ENCODE peak calls at places on chromosomes 1 and 21, in six cellular contexts. One of them, this sample, is unnamed.
A peak's percentile ranks its signal among the peaks of the same experiment; 100 is the strongest.

GRCh38 chr1:68101829-68102228 is 51.4 kb upstream of the DIRAS3 start:
- DNase-seq in Panc1: no peak
- DNase-seq in heart right ventricle: no peak
- DNase-seq in CD4-positive, CD25-positive, alpha-beta regulatory T cell: no peak
- DNase-seq in tibial nerve: no peak
- DNase-seq in adrenal gland: no peak
- DNase-seq in this sample: no peak

GRCh38 chr1:175862418-175862817 is 119.0 kb upstream of the TNR start:
- DNase-seq in CD4-positive, CD25-positive, alpha-beta regulatory T cell: no peak
- DNase-seq in adrenal gland: no peak
- DNase-seq in tibial nerve: no peak
- DNase-seq in heart right ventricle: no peak
- DNase-seq in Panc1: no peak
- DNase-seq in this sample: no peak

GRCh38 chr1:145891143-145891542 is 5.5 kb upstream of the ANKRD35 start:
- DNase-seq in tibial nerve: no peak
- DNase-seq in adrenal gland: no peak
- DNase-seq in CD4-positive, CD25-positive, alpha-beta regulatory T cell: no peak
- DNase-seq in Panc1: no peak
- DNase-seq in heart right ventricle: no peak
- DNase-seq in this sample: no peak

GRCh38 chr1:65001238-65001792 is 35.0 kb upstream of the JAK1 start:
- DNase-seq in CD4-positive, CD25-positive, alpha-beta regulatory T cell: peak; percentile 74
- DNase-seq in Panc1: no peak
- DNase-seq in heart right ventricle: peak; percentile 89
- DNase-seq in adrenal gland: peak; percentile 71
- DNase-seq in tibial nerve: peak; percentile 50
- DNase-seq in this sample: peak; percentile 59

GRCh38 chr1:117655220-117655577 is 49.4 kb downstream of the TENT5C start:
- DNase-seq in CD4-positive, CD25-positive, alpha-beta regulatory T cell: no peak
- DNase-seq in tibial nerve: no peak
- DNase-seq in heart right ventricle: no peak
- DNase-seq in adrenal gland: peak; percentile 37
- DNase-seq in Panc1: peak; percentile 27
- DNase-seq in this sample: no peak

GRCh38 chr1:44636711-44637589 is 37.3 kb downstream of the TMEM53 start:
- DNase-seq in heart right ventricle: no peak
- DNase-seq in tibial nerve: no peak
- DNase-seq in adrenal gland: no peak
- DNase-seq in CD4-positive, CD25-positive, alpha-beta regulatory T cell: no peak
- DNase-seq in Panc1: no peak
- DNase-seq in this sample: no peak

GRCh38 chr1:9717193-9718005 is 65.9 kb downstream of the PIK3CD start:
- DNase-seq in adrenal gland: peak; percentile 53
- DNase-seq in tibial nerve: peak; percentile 63
- DNase-seq in Panc1: no peak
- DNase-seq in heart right ventricle: peak; percentile 32
- DNase-seq in CD4-positive, CD25-positive, alpha-beta regulatory T cell: peak; percentile 99
- DNase-seq in this sample: peak; percentile 78

GRCh38 chr1:27601771-27602509 is 2.0 kb downstream of the AHDC1 start:
- DNase-seq in heart right ventricle: peak; percentile 55
- DNase-seq in adrenal gland: peak; percentile 58
- DNase-seq in tibial nerve: no peak
- DNase-seq in Panc1: no peak
- DNase-seq in CD4-positive, CD25-positive, alpha-beta regulatory T cell: no peak
- DNase-seq in this sample: no peak

GRCh38 chr1:183901748-183902341 is 96.9 kb downstream of the RGL1 start:
- DNase-seq in Panc1: no peak
- DNase-seq in heart right ventricle: no peak
- DNase-seq in CD4-positive, CD25-positive, alpha-beta regulatory T cell: no peak
- DNase-seq in adrenal gland: no peak
- DNase-seq in tibial nerve: no peak
- DNase-seq in this sample: no peak

GRCh38 chr1:246510147-246511030 is 3.3 kb upstream of the SMYD3 start:
- DNase-seq in tibial nerve: no peak
- DNase-seq in CD4-positive, CD25-positive, alpha-beta regulatory T cell: no peak
- DNase-seq in heart right ventricle: no peak
- DNase-seq in adrenal gland: no peak
- DNase-seq in Panc1: no peak
- DNase-seq in this sample: no peak
- H3K27ac ChIP-seq in tibial nerve: no peak overlapping the region
- H3K27ac ChIP-seq in CD4-positive, CD25-positive, alpha-beta regulatory T cell: no peak overlapping the region
- H3K27ac ChIP-seq in heart right ventricle: no peak overlapping the region
- H3K27ac ChIP-seq in adrenal gland: no peak overlapping the region
- H3K27ac ChIP-seq in Panc1: no peak overlapping the region
- H3K27ac ChIP-seq in this sample: no peak overlapping the region

DNA sequence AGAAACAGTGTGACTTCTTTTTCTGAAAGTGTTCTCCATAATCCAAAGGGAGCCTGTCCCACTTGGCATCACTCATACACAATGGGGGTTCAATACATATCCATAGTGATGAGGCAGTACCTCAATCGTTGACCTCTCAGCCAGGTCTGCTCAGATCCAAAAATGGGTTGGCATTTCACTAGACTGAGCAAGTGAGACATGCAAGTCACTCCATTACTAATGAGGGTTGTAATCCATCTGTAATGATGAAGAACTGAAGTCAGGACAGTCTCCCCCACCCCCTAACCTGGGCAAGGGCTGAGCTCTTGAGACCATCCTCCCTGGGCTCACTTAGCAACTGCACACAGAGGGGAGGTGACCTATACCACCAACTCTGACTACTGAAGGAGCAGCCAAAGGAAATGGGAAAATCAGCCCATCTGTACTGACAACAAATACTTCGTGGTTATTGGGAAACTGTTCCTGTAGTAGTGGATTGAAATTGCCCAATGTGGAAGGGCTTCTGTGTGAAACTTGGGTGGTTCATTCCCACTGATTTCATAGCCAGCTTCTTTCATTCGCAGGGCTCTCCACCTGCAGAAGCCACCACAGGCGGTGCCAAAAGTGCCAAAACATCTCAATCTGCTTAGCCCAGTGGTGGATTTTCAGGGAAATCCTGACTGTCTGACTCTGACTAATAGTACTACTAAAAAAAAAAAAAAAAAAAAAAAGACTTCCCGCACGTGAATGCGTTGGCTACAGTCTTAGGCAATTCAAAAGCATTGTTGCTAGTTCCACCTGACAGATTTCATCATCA is 5.0 kb downstream of the NGF start:
- DNase-seq in Panc1: no peak
- DNase-seq in CD4-positive, CD25-positive, alpha-beta regulatory T cell: no peak
- DNase-seq in heart right ventricle: no peak
- DNase-seq in tibial nerve: peak; percentile 74
- DNase-seq in adrenal gland: no peak
- DNase-seq in this sample: no peak
- H3K27ac ChIP-seq in Panc1: no peak overlapping the region
- H3K27ac ChIP-seq in CD4-positive, CD25-positive, alpha-beta regulatory T cell: no peak overlapping the region
- H3K27ac ChIP-seq in heart right ventricle: peak overlapping the region; percentile 72
- H3K27ac ChIP-seq in tibial nerve: peak overlapping the region; percentile 90
- H3K27ac ChIP-seq in adrenal gland: peak overlapping the region; percentile 39
- H3K27ac ChIP-seq in this sample: no peak overlapping the region

GRCh38 chr21:32304998-32305397 is 6.3 kb downstream of the MRAP start:
- DNase-seq in adrenal gland: no peak
- DNase-seq in heart right ventricle: no peak
- DNase-seq in tibial nerve: no peak
- DNase-seq in CD4-positive, CD25-positive, alpha-beta regulatory T cell: no peak
- DNase-seq in Panc1: no peak
- DNase-seq in this sample: no peak

GRCh38 chr21:32307706-32308105 is 9.1 kb downstream of the MRAP start:
- DNase-seq in tibial nerve: no peak
- DNase-seq in adrenal gland: no peak
- DNase-seq in heart right ventricle: no peak
- DNase-seq in Panc1: no peak
- DNase-seq in CD4-positive, CD25-positive, alpha-beta regulatory T cell: no peak
- DNase-seq in this sample: no peak

GRCh38 chr21:32303385-32303784 is 4.7 kb downstream of the MRAP start:
- DNase-seq in Panc1: no peak
- DNase-seq in tibial nerve: no peak
- DNase-seq in heart right ventricle: no peak
- DNase-seq in CD4-positive, CD25-positive, alpha-beta regulatory T cell: no peak
- DNase-seq in adrenal gland: no peak
- DNase-seq in this sample: no peak

GRCh38 chr21:32308696-32309095 is 10.0 kb downstream of the MRAP start:
- DNase-seq in CD4-positive, CD25-positive, alpha-beta regulatory T cell: no peak
- DNase-seq in Panc1: no peak
- DNase-seq in heart right ventricle: no peak
- DNase-seq in tibial nerve: no peak
- DNase-seq in adrenal gland: peak; percentile 65
- DNase-seq in this sample: no peak

DNA sequence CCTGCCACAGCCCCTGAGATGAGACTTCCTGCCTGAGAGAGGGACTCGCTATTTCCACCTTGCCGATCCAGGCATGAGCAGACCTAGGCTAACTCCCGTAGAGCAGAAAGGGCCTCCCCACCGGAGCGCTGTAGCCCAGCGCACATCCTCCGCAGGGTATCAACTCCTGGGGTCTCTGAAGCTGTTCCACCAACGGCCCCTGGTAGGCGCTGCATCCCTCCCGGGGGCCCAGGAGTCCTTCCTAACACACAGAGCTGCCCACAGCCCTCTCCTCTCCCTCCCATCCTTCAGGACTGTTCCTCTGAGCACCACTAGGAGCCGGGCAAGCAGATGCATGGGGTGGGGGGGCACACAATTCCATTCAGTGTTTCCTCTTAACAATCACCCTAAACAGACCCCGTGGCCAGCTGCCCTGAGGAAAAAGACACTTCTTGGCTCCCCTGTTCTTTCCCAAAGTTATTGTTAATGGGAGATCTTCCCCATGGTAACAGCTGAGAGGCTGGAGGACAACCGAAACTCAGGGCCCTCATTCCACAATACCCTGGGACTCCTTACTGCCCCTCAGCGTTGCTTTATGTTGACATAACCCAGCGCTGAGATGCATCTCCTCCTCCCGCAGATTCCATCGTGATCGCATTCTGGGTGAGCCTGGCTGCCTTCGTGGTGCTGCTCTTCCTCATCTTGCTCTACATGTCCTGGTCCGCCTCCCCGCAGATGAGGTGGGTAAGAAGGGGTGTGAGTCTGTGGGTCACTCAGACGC is 7.5 kb downstream of the MRAP start:
- DNase-seq in adrenal gland: no peak
- DNase-seq in CD4-positive, CD25-positive, alpha-beta regulatory T cell: no peak
- DNase-seq in Panc1: no peak
- DNase-seq in tibial nerve: no peak
- DNase-seq in heart right ventricle: peak; percentile 35
- DNase-seq in this sample: no peak
- H3K27ac ChIP-seq in adrenal gland: no peak overlapping the region
- H3K27ac ChIP-seq in CD4-positive, CD25-positive, alpha-beta regulatory T cell: no peak overlapping the region
- H3K27ac ChIP-seq in Panc1: no peak overlapping the region
- H3K27ac ChIP-seq in tibial nerve: peak overlapping the region; percentile 71
- H3K27ac ChIP-seq in heart right ventricle: peak overlapping the region; percentile 4
- H3K27ac ChIP-seq in this sample: no peak overlapping the region

DNA sequence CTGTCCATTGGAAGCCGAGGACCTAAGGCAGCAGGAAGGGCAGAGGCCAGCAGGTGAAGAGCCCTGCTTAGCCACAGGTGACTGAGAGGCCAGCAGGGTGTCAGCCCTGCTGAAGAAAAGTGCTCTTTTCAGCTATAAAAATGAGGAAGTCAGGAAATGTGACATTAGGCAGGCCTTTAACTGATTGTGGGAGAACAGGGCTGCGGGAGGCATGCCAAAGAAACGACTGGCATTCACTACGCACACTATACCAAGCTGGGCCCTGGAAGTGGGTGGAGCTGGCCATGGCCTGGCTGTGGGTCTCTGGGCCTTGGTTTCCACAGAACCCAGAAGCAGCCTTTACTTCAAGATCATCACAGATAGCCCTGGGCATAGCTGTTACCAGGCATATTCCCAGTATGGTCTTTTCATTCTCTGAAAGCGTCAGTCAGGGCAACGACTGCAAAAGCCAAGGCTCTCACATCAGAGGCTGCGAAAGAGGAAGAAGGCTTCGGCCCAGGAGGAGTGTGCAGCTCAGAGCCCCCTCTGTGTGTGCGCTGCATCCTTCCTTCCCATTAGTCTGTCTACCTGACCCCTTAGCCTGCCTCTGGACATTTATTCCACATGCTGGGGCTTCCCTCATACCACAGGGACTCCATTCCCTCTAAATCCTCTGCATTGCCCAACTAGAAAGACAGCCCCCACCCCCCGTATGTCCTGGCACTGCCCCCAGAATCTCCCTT is 14.3 kb downstream of the SLC2A1 start:
- DNase-seq in CD4-positive, CD25-positive, alpha-beta regulatory T cell: no peak
- DNase-seq in adrenal gland: peak; percentile 71
- DNase-seq in heart right ventricle: peak; percentile 70
- DNase-seq in Panc1: no peak
- DNase-seq in tibial nerve: peak; percentile 54
- DNase-seq in this sample: no peak
- H3K27ac ChIP-seq in CD4-positive, CD25-positive, alpha-beta regulatory T cell: peak overlapping the region; percentile 58
- H3K27ac ChIP-seq in adrenal gland: peak overlapping the region; percentile 49
- H3K27ac ChIP-seq in heart right ventricle: peak overlapping the region; percentile 87
- H3K27ac ChIP-seq in Panc1: peak overlapping the region; percentile 35
- H3K27ac ChIP-seq in tibial nerve: peak overlapping the region; percentile 85
- H3K27ac ChIP-seq in this sample: peak overlapping the region; percentile 44

DNA sequence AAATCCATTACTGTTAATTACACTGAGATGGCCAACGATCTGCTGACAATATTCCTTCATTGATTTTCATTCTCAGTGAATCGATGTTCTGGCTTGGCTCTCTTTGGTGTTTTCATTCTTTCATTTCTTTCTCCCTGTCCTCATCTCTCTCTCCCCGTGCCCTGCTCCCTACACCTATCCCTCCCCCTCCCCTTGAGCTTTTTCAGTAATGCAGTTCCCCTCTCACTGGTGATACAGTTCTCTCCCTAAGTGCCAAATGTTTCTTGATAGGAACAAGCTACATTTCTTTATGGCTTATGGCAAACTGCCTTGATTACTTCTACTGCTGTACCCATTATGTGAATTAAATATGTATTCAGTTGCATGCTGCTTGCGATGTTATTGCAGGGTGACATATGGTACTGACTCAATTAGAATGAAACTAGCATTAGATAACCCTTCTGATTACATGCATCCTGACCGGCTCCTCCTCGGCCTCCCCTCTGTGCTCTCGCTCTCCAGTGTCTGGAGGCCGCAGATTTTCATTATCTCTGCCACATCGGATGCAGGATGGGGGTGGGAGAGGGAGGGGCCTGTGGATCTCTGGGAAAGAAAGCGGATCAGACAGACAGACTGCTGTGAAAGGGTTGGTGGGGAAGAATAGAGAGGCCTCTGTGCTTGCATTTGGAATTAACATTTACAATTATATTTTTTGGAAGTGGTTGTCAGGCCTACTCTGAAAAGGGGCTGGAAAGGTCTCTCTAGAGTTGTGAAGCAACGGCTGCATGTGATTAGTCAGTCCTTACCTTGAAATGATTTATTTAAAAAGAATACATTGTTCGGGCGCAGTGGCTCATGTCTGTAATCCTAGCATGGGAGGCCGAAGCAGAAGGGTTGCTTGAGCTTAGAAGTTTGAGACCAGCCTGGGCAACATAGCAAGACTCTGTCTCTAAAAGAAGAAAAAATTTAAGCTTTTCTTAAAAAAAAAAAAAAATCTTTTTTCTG is 131.0 kb downstream of the PBX1 start:
- DNase-seq in adrenal gland: peak; percentile 54
- DNase-seq in heart right ventricle: no peak
- DNase-seq in CD4-positive, CD25-positive, alpha-beta regulatory T cell: no peak
- DNase-seq in Panc1: no peak
- DNase-seq in tibial nerve: no peak
- DNase-seq in this sample: no peak
- H3K27ac ChIP-seq in adrenal gland: peak overlapping the region; percentile 76
- H3K27ac ChIP-seq in heart right ventricle: no peak overlapping the region
- H3K27ac ChIP-seq in CD4-positive, CD25-positive, alpha-beta regulatory T cell: no peak overlapping the region
- H3K27ac ChIP-seq in Panc1: no peak overlapping the region
- H3K27ac ChIP-seq in tibial nerve: no peak overlapping the region
- H3K27ac ChIP-seq in this sample: no peak overlapping the region